ENCODE peak calls at places on chromosomes 11 and 22, in nine cellular contexts. P is foreskin fibroblast, H is heart left ventricle, T is tibial nerve, F is astrocyte of the cerebellum, A is breast epithelium, V is coronary artery, X is tibial artery, D is AG04450. C is an unnamed sample.

GRCh38 chr11:82996966-82997606 is 74.6 kb downstream of the RAB30 start:
- DNase-seq in P (no peak), H (no peak), T (no peak), F (no peak), A (no peak), V (no peak), X (no peak), D (no peak), C (no peak)

GRCh38 chr11:46122955-46123354 is 1.7 kb upstream of the PHF21A start:
- DNase-seq in P (peak), H (no peak), T (no peak), F (no peak), A (no peak), V (no peak), X (no peak), D (no peak), C (peak)

GRCh38 chr11:79264284-79264683 is 176.5 kb downstream of the TENM4 start:
- DNase-seq in P (no peak), H (no peak), T (no peak), F (peak), A (no peak), V (no peak), X (no peak), D (no peak), C (no peak)

GRCh38 chr11:129163714-129164164 is 28.4 kb downstream of the ARHGAP32 start:
- DNase-seq in P (no peak), H (no peak), T (no peak), F (no peak), A (no peak), V (no peak), X (no peak), D (no peak), C (no peak)

GRCh38 chr22:19823638-19824196 is 31.0 kb downstream of the GNB1L start:
- DNase-seq in P (no peak), H (no peak), T (no peak), F (no peak), A (peak), V (no peak), X (no peak), D (no peak), C (no peak)

GRCh38 chr22:31271485-31271884 is 20.8 kb downstream of the PIK3IP1 start:
- DNase-seq in P (no peak), H (no peak), T (no peak), F (no peak), A (no peak), V (no peak), X (no peak), D (no peak), C (peak)

GRCh38 chr22:19900707-19901436 is 40.7 kb upstream of the COMT start:
- DNase-seq in P (no peak), H (peak), T (no peak), F (no peak), A (no peak), V (no peak), X (no peak), D (no peak), C (no peak)

GRCh38 chr11:133833899-133834296 is 11.4 kb downstream of the SPATA19 start:
- DNase-seq in P (no peak), H (no peak), T (no peak), F (no peak), A (peak), V (peak), X (no peak), D (no peak), C (no peak)

GRCh38 chr22:29750559-29750958 is 16.2 kb downstream of the ZMAT5 start:
- DNase-seq in P (no peak), H (no peak), T (no peak), F (no peak), A (no peak), V (no peak), X (no peak), D (no peak), C (peak)

GRCh38 chr22:41382610-41383009 is 868 bp downstream of the TEF start:
- DNase-seq in P (no peak), H (no peak), T (no peak), F (no peak), A (no peak), V (no peak), X (no peak), D (no peak), C (no peak)

GRCh38 chr22:49112176-49112575 is 715.5 kb downstream of the BRD1 start:
- DNase-seq in P (no peak), H (no peak), T (no peak), F (no peak), A (no peak), V (no peak), X (no peak), D (no peak), C (no peak)

GRCh38 chr11:10561947-10562346 is 6.5 kb downstream of the LYVE1 start:
- DNase-seq in P (no peak), H (no peak), T (no peak), F (no peak), A (no peak), V (no peak), X (no peak), D (no peak), C (no peak)

GRCh38 chr22:40588726-40589125 is 47.8 kb downstream of the MRTFA start:
- DNase-seq in P (peak), H (no peak), T (no peak), F (no peak), A (no peak), V (no peak), X (no peak), D (no peak), C (peak)

GRCh38 chr11:66857927-66858185 is 992 bp downstream of the LRFN4 start:
- DNase-seq in P (no peak), H (no peak), T (no peak), F (no peak), A (no peak), V (no peak), X (no peak), D (no peak), C (no peak)

GRCh38 chr11:67664696-67665536 is 9.5 kb downstream of the ALDH3B2 start:
- DNase-seq in P (no peak), H (no peak), T (no peak), F (no peak), A (no peak), V (no peak), X (no peak), D (no peak), C (no peak)

GRCh38 chr11:117058761-117059233 is 39.4 kb downstream of the SIK3 start:
- DNase-seq in P (peak), H (no peak), T (no peak), F (peak), A (no peak), V (no peak), X (no peak), D (no peak), C (no peak)

GRCh38 chr11:11073996-11074395 is 216.1 kb upstream of the ZBED5 start:
- DNase-seq in P (no peak), H (no peak), T (no peak), F (no peak), A (no peak), V (no peak), X (no peak), D (no peak), C (no peak)

GRCh38 chr11:128933481-128934178 is 9.0 kb downstream of the TP53AIP1 start:
- DNase-seq in P (no peak), H (no peak), T (no peak), F (no peak), A (no peak), V (peak), X (no peak), D (no peak), C (no peak)

GRCh38 chr11:80826808-80827207 is 1386.0 kb upstream of the TENM4 start:
- DNase-seq in P (no peak), H (no peak), T (no peak), F (no peak), A (no peak), V (no peak), X (no peak), D (no peak), C (no peak)

GRCh38 chr22:35330258-35330861 is 30.7 kb downstream of the TOM1 start:
- DNase-seq in P (peak), H (peak), T (peak), F (peak), A (no peak), V (no peak), X (peak), D (peak), C (peak)

GRCh38 chr22:28220626-28221363 is 301.7 kb upstream of the PITPNB start:
- DNase-seq in P (no peak), H (no peak), T (no peak), F (no peak), A (no peak), V (no peak), X (no peak), D (no peak), C (no peak)

GRCh38 chr11:57310091-57310490 is 14.7 kb downstream of the TNKS1BP1 start:
- DNase-seq in P (no peak), H (no peak), T (no peak), F (no peak), A (no peak), V (no peak), X (no peak), D (no peak), C (no peak)

GRCh38 chr11:3903207-3903896 is 47.9 kb downstream of the STIM1 start:
- DNase-seq in P (no peak), H (no peak), T (peak), F (no peak), A (peak), V (no peak), X (no peak), D (no peak), C (no peak)

GRCh38 chr22:28903080-28903479 is 19.7 kb downstream of the ZNRF3 start:
- DNase-seq in P (no peak), H (no peak), T (no peak), F (no peak), A (no peak), V (no peak), X (no peak), D (no peak), C (peak)

GRCh38 chr11:93034640-93035039 is 65.2 kb downstream of the MTNR1B start:
- DNase-seq in P (no peak), H (no peak), T (no peak), F (no peak), A (no peak), V (no peak), X (no peak), D (no peak), C (no peak)

GRCh38 chr11:93031386-93031785 is 61.9 kb downstream of the MTNR1B start:
- DNase-seq in P (no peak), H (no peak), T (no peak), F (peak), A (no peak), V (no peak), X (no peak), D (no peak), C (peak)

GRCh38 chr11:93032580-93032979 is 63.1 kb downstream of the MTNR1B start:
- DNase-seq in P (no peak), H (no peak), T (no peak), F (no peak), A (no peak), V (no peak), X (no peak), D (no peak), C (peak)

GRCh38 chr11:93034031-93034430 is 64.6 kb downstream of the MTNR1B start:
- DNase-seq in P (no peak), H (no peak), T (no peak), F (peak), A (no peak), V (no peak), X (no peak), D (no peak), C (peak)

DNA sequence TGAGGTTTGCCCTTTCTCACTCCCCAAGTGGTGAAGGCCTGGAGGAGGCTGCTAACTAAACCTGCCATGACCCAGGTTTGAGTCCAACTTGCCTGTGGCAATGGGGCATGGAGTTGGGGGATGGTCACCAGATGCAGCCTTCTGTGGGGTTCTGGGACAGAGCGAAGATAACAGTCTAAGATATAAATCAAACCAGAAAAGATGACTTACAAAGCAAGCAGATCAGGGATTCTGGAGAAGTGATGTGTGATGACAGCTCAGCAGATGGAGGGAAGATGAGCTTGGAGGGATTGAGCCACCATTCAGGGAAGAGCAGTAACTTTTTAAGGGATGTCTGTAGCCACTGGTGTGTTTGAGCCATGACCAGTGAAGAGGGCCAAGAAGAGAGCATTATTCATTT is 63.6 kb downstream of the MTNR1B start:
- DNase-seq in P (no peak), H (no peak), T (no peak), F (no peak), A (no peak), V (no peak), X (no peak), D (no peak), C (no peak)
- TF ChIP-seq CTCF in P (no peak), H (no peak), T (no peak), F (no peak), A (no peak), V (no peak), X (no peak), D (no peak), C (no peak)

DNA sequence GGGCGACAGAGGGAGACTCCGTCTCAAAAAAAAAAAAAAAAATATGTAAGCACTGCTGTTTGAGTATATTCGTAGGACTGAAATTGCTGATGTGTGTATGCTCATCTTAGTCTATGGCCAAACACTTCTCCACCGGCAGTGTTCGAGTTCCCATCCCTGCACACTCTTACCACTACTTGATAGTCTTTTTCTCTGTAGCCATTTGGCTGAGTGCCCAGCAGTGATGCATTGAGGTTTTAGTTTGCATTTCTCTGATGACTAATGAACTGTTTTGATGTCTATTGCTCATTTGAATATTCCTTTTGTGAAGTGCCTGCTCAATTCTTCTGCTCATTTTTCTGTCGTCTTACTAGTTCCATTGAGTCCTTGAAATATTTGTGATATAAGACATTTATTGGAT is 1.9 kb downstream of the TIRAP start:
- DNase-seq in P (peak), H (no peak), T (peak), F (peak), A (peak), V (no peak), X (peak), D (peak), C (peak)
- H3K4me3 ChIP-seq in P (no peak), H (no peak), T (no peak), F (no peak), A (no peak), V (no peak), X (no peak), D (no peak), C (no peak)

GRCh38 chr11:69362315-69362714 is 68.4 kb downstream of the MYEOV start:
- DNase-seq in P (no peak), H (no peak), T (no peak), F (no peak), A (no peak), V (peak), X (no peak), D (no peak), C (no peak)
- TF ChIP-seq CTCF in P (no peak), H (no peak), T (no peak), F (no peak), A (no peak), V (no peak), X (no peak), D (no peak), C (peak)

DNA sequence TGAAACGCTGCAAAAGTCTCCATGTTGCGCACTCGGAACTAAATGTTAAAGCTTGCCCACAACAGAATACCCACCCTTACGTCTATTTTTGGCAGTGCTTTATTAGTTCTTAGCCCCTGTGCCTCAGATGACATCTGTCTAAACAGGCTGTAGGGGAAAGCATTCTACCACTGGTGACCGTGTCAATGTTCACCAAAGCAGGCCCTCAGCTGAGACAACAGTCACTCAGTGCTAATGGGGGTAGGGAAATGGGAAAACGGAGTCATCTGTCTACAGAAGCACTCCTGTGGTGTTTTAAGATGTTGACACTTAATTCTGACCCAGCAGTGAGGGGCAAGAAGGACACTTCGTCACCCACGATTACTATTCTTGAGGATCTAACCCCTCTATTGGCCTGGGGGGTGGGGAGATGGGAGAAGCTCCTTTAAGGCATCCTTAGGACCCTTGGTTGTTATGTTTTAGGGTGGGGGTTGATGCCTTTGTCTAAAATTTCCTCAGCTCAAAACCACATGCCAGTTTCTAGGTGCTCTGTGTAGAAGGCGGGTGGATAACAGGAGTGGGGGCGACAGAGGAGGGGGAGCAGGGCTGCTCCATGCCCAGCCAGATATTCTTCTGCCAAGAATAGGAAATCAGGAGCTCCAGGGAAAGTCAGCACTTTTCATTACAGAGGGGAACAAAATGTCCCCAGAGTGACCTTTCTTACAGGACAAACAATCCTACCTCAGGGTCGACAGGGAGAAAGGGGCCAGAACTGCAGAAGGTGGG is 15.6 kb upstream of the MFRP start:
- DNase-seq in P (no peak), H (peak), T (no peak), F (no peak), A (no peak), V (no peak), X (no peak), D (no peak), C (no peak)
- H3K4me3 ChIP-seq in P (no peak), H (peak), T (peak), F (no peak), A (peak), V (no peak), X (peak), D (no peak), C (no peak)

GRCh38 chr22:45103756-45104155 is 60.0 kb upstream of the NUP50 start:
- DNase-seq in P (no peak), H (no peak), T (no peak), F (no peak), A (no peak), V (no peak), X (no peak), D (no peak), C (no peak)

GRCh38 chr22:45102896-45103420 is 60.8 kb upstream of the NUP50 start:
- DNase-seq in P (no peak), H (no peak), T (no peak), F (no peak), A (no peak), V (no peak), X (no peak), D (no peak), C (no peak)

GRCh38 chr22:45099961-45100360 is 63.8 kb upstream of the NUP50 start:
- DNase-seq in P (no peak), H (no peak), T (no peak), F (no peak), A (no peak), V (no peak), X (no peak), D (no peak), C (no peak)

GRCh38 chr22:45104313-45104712 is 59.4 kb upstream of the NUP50 start:
- DNase-seq in P (no peak), H (no peak), T (no peak), F (no peak), A (no peak), V (no peak), X (no peak), D (no peak), C (no peak)

GRCh38 chr22:45101828-45102227 is 61.9 kb upstream of the NUP50 start:
- DNase-seq in P (peak), H (no peak), T (peak), F (no peak), A (no peak), V (no peak), X (peak), D (no peak), C (peak)
- TF ChIP-seq CTCF in P (peak), H (peak), T (peak), F (peak), A (no peak), V (no peak), X (peak), D (peak), C (peak)

DNA sequence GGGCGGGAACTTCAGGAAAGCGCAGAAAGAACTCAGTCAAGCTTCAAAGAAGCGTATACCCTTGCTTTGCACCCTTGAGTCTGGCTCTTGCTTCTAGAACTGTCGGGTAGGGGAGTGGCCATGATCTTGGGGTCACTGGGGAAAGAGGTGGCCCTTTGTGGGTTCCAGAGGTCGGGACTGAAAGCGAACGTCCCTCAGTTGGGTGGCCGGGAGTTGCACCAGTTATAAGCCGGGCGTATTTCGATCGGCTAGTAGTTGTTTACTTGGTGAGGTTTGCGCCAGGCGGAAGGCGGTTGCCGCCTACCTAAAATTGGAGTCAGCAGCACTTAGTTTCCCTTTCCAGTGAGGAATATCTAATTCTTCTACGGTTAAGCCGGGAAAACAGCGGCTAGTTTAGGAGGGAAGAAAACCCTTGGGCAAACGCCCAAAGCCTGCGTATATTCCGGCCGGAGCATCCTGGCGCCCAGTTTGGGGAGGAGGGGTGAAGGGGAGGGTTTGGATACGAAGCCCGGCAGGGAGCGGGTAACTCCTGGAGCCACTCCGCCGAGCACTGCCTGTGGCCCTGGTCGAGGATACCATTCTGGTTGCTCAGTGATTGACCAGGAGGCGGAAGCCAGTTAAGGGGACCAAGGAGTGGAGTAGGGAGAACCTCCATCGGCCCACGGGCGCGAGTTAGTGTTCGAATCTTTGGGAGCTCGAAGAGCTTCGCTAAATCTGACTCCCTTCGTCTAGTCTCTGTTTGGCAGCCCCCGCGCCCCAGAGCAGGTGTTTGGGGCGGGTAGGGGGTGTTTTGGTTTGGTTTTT is 810 bp upstream of the WT1 start:
- DNase-seq in P (no peak), H (no peak), T (no peak), F (no peak), A (no peak), V (no peak), X (no peak), D (no peak), C (no peak)
- H3K4me3 ChIP-seq in P (no peak), H (peak), T (peak), F (no peak), A (no peak), V (peak), X (no peak), D (no peak), C (no peak)

DNA sequence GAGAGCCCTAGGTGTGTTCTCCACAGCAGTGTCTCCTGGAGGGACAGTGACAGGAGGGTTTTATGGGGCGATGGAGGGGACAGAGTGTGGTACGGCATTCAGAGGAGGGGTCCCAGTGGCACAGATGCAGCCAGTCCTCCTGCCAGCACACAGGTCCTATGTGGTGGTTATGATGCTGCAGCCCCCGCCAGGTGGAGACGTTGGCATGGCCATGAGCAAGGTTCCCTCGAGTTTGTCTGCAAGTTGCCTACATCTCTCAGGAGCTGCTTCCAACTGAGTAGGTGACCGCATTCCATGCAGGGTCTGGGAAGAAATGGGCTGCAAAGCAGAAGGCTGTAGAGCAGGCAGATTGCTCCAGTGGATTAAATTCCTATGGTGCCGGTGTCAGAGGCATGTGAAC is 646.0 kb downstream of the TBC1D22A start:
- DNase-seq in P (no peak), H (no peak), T (no peak), F (no peak), A (no peak), V (no peak), X (no peak), D (no peak), C (no peak)
- TF ChIP-seq CTCF in P (no peak), H (no peak), T (no peak), F (no peak), A (no peak), V (no peak), X (no peak), D (no peak), C (no peak)